ENCODE peak calls at places on chromosomes 13 and 19, in four cellular contexts. T, H, G and W are unnamed samples.

GRCh38 chr13:46134961-46135522 is 30.2 kb upstream of the CPB2 start:
- DNase-seq in H (peak), G (no peak), T (peak), W (no peak)

GRCh38 chr13:47087841-47088240 is 191.0 kb upstream of the HTR2A start:
- DNase-seq in G (no peak), H (no peak), T (no peak), W (no peak)

GRCh38 chr13:86155756-86156155 is 356.5 kb upstream of the SLITRK6 start:
- DNase-seq in G (no peak), T (no peak), H (no peak), W (no peak)

GRCh38 chr19:53844849-53845246 is 20.7 kb upstream of the NLRP12 start:
- DNase-seq in H (no peak), T (no peak), G (no peak), W (no peak)

GRCh38 chr19:27824108-27824507 is 1388.8 kb downstream of the UQCRFS1 start:
- DNase-seq in T (no peak), H (no peak), G (no peak), W (no peak)

GRCh38 chr13:51625555-51626345 is 41.5 kb downstream of the WDFY2 start:
- DNase-seq in G (no peak), H (no peak), T (peak), W (peak)

GRCh38 chr13:51689597-51689996 is 105.3 kb downstream of the WDFY2 start:
- DNase-seq in T (no peak), G (no peak), H (no peak), W (no peak)

GRCh38 chr19:12482505-12482886 is 2.1 kb downstream of the ZNF709 start:
- DNase-seq in T (no peak), G (no peak), H (no peak), W (no peak)

GRCh38 chr19:34431681-34432402 is 3.7 kb downstream of the UBA2 start:
- DNase-seq in T (no peak), H (no peak), G (no peak), W (no peak)

GRCh38 chr19:8515317-8515716 is 1.4 kb upstream of the ZNF414 start:
- DNase-seq in G (no peak), H (no peak), T (no peak), W (no peak)

GRCh38 chr13:97165527-97166425 is 56.4 kb upstream of the MBNL2 start:
- DNase-seq in H (no peak), G (no peak), T (no peak), W (peak)

GRCh38 chr13:46866150-46866549 is 30.7 kb downstream of the HTR2A start:
- DNase-seq in T (peak), H (peak), G (no peak), W (no peak)

GRCh38 chr19:39046037-39046821 is 13.9 kb upstream of the FBXO27 start:
- DNase-seq in H (no peak), G (no peak), T (no peak), W (peak)

DNA sequence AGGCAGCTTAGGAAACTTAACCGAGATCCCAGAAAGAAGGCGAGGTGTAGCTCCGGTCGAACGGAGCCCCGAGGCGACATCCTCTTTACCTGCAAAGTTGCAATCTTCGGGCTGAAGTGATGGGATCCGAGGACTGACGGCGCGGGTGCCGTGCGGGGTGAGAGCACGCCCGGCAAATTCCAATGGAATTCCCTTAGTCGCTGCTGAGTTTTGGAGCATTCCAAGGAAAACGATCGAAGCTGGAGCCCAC is 141 bp downstream of the TRPC4 start:
- DNase-seq in G (no peak), T (no peak), H (peak), W (no peak)
- H3K27ac ChIP-seq in G (no peak), T (peak), H (no peak), W (no peak)

DNA sequence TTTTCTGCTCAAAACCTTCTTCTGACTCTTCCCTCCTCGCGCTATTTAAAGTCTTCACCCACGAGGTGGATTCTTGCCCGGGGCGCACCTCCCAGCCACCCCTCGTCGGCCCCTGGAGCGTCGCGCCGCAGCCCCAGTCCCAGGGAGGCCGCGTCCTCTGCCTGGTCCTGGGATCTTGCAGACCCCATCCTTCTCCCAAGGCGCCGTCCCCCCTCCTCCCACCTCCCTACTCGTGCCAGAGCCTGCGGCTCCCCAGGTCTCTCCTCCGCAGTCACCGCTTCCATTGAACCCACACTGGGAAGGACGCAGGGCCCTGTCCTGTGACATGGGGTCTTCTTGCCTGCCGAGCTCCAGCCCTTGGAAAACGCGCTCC is 472 bp downstream of the ZNF808 start:
- DNase-seq in T (peak), G (no peak), H (peak), W (no peak)
- H3K27ac ChIP-seq in T (peak), G (peak), H (peak), W (peak)

GRCh38 chr19:17183271-17183757 is 31.8 kb upstream of the USE1 start:
- DNase-seq in H (no peak), T (no peak), G (no peak), W (no peak)

GRCh38 chr19:17183858-17184271 is 31.3 kb upstream of the USE1 start:
- DNase-seq in T (no peak), G (no peak), H (no peak), W (no peak)

GRCh38 chr19:17185590-17185989 is 29.6 kb upstream of the USE1 start:
- DNase-seq in H (no peak), T (no peak), G (no peak), W (no peak)

GRCh38 chr19:17180997-17181702 is 34.0 kb upstream of the USE1 start:
- DNase-seq in H (no peak), G (no peak), T (no peak), W (no peak)

DNA sequence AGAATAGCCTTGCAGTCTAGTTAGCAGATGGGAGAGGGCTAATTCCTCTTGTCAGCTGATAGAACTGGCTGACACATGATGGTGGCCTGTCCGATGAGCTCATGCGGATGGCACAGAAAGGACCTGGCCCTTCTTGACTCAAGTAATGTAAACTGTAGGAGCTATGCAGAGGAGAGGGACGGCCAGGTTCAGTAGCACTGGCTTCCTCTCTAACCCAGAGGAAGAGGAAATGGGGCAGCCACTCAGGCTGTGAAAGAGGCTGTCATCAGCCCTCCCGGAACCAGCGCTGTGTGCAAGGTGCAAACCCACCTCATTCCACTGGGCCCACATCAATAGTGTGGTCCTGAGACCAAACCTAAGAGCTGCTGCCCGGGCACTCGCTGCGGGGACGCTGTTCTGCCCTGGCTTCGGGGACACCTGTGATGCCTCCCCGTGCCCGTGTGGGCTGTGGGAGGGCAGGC is 30.7 kb upstream of the USE1 start:
- DNase-seq in H (no peak), G (peak), T (no peak), W (no peak)
- H3K27ac ChIP-seq in H (no peak), G (peak), T (no peak), W (no peak)

DNA sequence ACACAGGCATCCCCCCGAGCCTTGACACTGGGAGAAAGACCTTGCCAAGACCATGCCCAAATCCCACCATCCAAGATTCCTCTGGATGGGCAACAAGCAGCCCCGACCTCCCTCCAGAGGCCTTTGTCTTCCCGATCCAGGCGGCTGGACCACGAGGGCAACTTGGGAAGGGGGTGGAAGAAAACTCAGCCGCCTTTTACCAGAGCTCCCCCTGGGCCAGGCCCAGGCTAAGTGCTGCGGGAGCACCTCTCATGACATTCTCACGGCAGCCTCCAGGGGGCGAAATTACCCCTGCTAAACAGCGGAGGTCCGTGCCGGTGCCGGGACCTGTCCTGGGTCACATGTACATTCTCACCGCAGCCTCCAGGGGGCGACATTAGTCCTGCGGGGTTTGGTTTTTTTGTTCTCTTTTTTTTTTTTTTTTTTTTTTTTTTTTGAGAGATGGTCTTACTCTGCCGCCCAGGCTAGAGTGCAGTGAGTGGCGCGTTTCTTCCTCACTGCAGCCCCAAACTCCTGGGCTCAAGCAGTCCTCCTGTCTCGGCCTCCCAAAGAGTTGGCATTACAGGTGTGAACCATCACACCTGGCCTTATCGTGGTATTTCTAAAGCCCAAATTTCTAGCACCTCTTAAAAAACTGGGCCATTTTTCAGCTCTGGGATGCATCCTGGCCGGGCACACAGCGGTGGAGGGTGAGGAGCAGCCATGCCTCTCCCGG is 2.1 kb upstream of the RSPH6A start:
- DNase-seq in T (peak), H (peak), G (peak), W (peak)
- H3K27ac ChIP-seq in T (no peak), H (peak), G (peak), W (no peak)

GRCh38 chr19:15358918-15359317 is 20.7 kb downstream of the AKAP8 start:
- DNase-seq in H (no peak), G (no peak), T (no peak), W (no peak)
- H3K27ac ChIP-seq in H (no peak), G (no peak), T (no peak), W (no peak)

GRCh38 chr13:114234266-114234644 is 442 bp upstream of the CDC16 start:
- DNase-seq in G (no peak), T (no peak), H (no peak), W (no peak)

GRCh38 chr13:114237415-114238112 is 2.9 kb downstream of the CDC16 start:
- DNase-seq in H (no peak), G (no peak), T (no peak), W (no peak)

GRCh38 chr13:114236224-114236623 is 1.5 kb downstream of the CDC16 start:
- DNase-seq in H (no peak), T (no peak), G (no peak), W (no peak)

GRCh38 chr13:114234645-114235421 is at the start of gene CDC16:
- DNase-seq in H (peak), T (peak), G (peak), W (peak)

GRCh38 chr13:114235697-114236096 is 1.0 kb downstream of the CDC16 start:
- DNase-seq in H (no peak), T (no peak), G (no peak), W (no peak)
- H3K27ac ChIP-seq in H (no peak), T (no peak), G (peak), W (no peak)

DNA sequence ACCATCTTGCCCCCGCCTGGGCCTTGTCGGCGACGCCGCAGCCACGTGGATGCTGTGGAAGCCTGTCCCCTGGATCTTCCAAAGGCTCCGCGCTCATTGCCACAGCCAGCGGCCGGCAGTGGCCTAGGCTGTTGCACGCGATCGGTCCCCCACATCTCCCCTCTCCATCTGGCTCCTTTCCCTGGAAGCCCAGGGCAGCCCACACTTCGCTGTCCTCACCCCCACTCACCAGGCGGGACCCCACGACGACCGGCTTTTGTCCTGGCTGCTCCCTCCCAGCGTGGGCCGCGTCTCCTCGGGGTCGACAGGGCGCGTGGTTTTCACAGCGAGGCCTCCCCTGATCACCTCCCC is 599 bp upstream of the TEX30 start:
- DNase-seq in T (no peak), G (no peak), H (no peak), W (no peak)
- H3K27ac ChIP-seq in T (peak), G (peak), H (no peak), W (peak)

GRCh38 chr19:46731007-46731501 is 14.1 kb upstream of the PRKD2 start:
- DNase-seq in G (no peak), H (no peak), T (no peak), W (no peak)
- H3K27ac ChIP-seq in G (peak), H (no peak), T (no peak), W (no peak)

DNA sequence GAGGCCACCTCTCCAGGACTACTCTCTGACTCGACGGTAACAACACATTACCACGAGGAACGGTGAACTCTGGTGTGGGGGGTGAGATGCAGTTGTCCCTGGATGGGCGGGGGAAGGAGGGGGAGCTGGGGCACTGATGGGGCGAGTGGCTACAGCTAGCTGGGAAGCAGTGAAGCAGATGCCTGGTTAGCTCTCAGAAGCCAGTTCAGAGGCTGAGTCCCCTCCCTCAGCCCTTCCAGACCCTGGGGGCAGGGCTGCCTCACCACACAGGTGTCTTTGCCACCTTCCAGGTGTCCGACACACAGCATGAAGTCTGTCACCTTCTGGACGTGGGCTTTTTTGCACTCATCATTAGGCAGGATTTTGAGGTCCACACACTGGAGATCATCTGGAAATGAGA is 4.0 kb downstream of the KLK1 start:
- DNase-seq in G (no peak), T (no peak), H (no peak), W (no peak)
- H3K27ac ChIP-seq in G (peak), T (no peak), H (no peak), W (no peak)